ENCODE peak calls at places on chromosome 14, in four cellular contexts. One of them, this sample, is unnamed.

GRCh38 chr14:91149462-91149861 is 35.6 kb downstream of the DGLUCY start:
- DNase-seq in HepG2: peak; percentile 92
- DNase-seq in H9: no peak
- DNase-seq in astrocyte: peak; percentile 100
- DNase-seq in this sample: no peak

GRCh38 chr14:61512026-61512425 is 183.3 kb upstream of the HIF1A start:
- DNase-seq in HepG2: no peak
- DNase-seq in H9: no peak
- DNase-seq in astrocyte: no peak
- DNase-seq in this sample: no peak

GRCh38 chr14:96734076-96734622 is 63.0 kb upstream of the VRK1 start:
- DNase-seq in HepG2: no peak
- DNase-seq in H9: no peak
- DNase-seq in astrocyte: no peak
- DNase-seq in this sample: no peak

GRCh38 chr14:100100032-100100405 is 34.8 kb downstream of the EVL start:
- DNase-seq in HepG2: no peak
- DNase-seq in H9: no peak
- DNase-seq in astrocyte: no peak
- DNase-seq in this sample: no peak

GRCh38 chr14:78448483-78449094 is 278.4 kb downstream of the NRXN3 start:
- DNase-seq in HepG2: peak; percentile 15
- DNase-seq in H9: peak; percentile 77
- DNase-seq in astrocyte: no peak
- DNase-seq in this sample: peak; percentile 71

GRCh38 chr14:32510815-32511214 is 181.7 kb downstream of the AKAP6 start:
- DNase-seq in HepG2: no peak
- DNase-seq in H9: no peak
- DNase-seq in astrocyte: no peak
- DNase-seq in this sample: no peak

GRCh38 chr14:104264495-104265265 is 126.3 kb downstream of the KIF26A start:
- DNase-seq in HepG2: no peak
- DNase-seq in H9: peak; percentile 26
- DNase-seq in astrocyte: no peak
- DNase-seq in this sample: no peak

GRCh38 chr14:51333901-51334432 is 93.9 kb downstream of the TMX1 start:
- DNase-seq in HepG2: no peak
- DNase-seq in H9: no peak
- DNase-seq in astrocyte: peak; percentile 57
- DNase-seq in this sample: no peak

GRCh38 chr14:72128629-72129028 is 196.4 kb downstream of the RGS6 start:
- DNase-seq in HepG2: no peak
- DNase-seq in H9: no peak
- DNase-seq in astrocyte: no peak
- DNase-seq in this sample: no peak

GRCh38 chr14:55432628-55433027 is 7.8 kb downstream of the TBPL2 start:
- DNase-seq in HepG2: no peak
- DNase-seq in H9: no peak
- DNase-seq in astrocyte: no peak
- DNase-seq in this sample: no peak

GRCh38 chr14:67269338-67270060 is 28.3 kb downstream of the PALS1 start:
- DNase-seq in HepG2: no peak
- DNase-seq in H9: no peak
- DNase-seq in astrocyte: peak; percentile 80
- DNase-seq in this sample: peak; percentile 62

GRCh38 chr14:90649096-90649495 is 167.1 kb downstream of the TTC7B start:
- DNase-seq in HepG2: no peak
- DNase-seq in H9: no peak
- DNase-seq in astrocyte: peak; percentile 74
- DNase-seq in this sample: no peak

GRCh38 chr14:32509632-32510187 is 180.6 kb downstream of the AKAP6 start:
- DNase-seq in HepG2: peak; percentile 50
- DNase-seq in H9: no peak
- DNase-seq in astrocyte: peak; percentile 99
- DNase-seq in this sample: peak; percentile 9

GRCh38 chr14:77175843-77176242 is 5.8 kb upstream of the TMEM63C start:
- DNase-seq in HepG2: no peak
- DNase-seq in H9: no peak
- DNase-seq in astrocyte: no peak
- DNase-seq in this sample: no peak

GRCh38 chr14:80074905-80075304 is 136.4 kb downstream of the DIO2 start:
- DNase-seq in HepG2: no peak
- DNase-seq in H9: no peak
- DNase-seq in astrocyte: no peak
- DNase-seq in this sample: no peak

GRCh38 chr14:67162390-67162789 is 26.9 kb upstream of the GARIN2 start:
- DNase-seq in HepG2: no peak
- DNase-seq in H9: no peak
- DNase-seq in astrocyte: no peak
- DNase-seq in this sample: no peak

GRCh38 chr14:77186911-77187648 is 5.5 kb downstream of the TMEM63C start:
- DNase-seq in HepG2: no peak
- DNase-seq in H9: no peak
- DNase-seq in astrocyte: peak; percentile 90
- DNase-seq in this sample: peak; percentile 64

GRCh38 chr14:52313493-52313881 is 625 bp upstream of the PTGER2 start:
- DNase-seq in HepG2: no peak
- DNase-seq in H9: no peak
- DNase-seq in astrocyte: peak; percentile 24
- DNase-seq in this sample: no peak

GRCh38 chr14:85263916-85264315 is 266.0 kb upstream of the FLRT2 start:
- DNase-seq in HepG2: no peak
- DNase-seq in H9: no peak
- DNase-seq in astrocyte: no peak
- DNase-seq in this sample: no peak

GRCh38 chr14:99664636-99665273 is 19.3 kb upstream of the CYP46A1 start:
- DNase-seq in HepG2: peak; percentile 32
- DNase-seq in H9: no peak
- DNase-seq in astrocyte: no peak
- DNase-seq in this sample: no peak

GRCh38 chr14:103123634-103124500 is 606 bp downstream of the TNFAIP2 start:
- DNase-seq in HepG2: no peak
- DNase-seq in H9: peak; percentile 70
- DNase-seq in astrocyte: no peak
- DNase-seq in this sample: peak; percentile 61

GRCh38 chr14:49861581-49861922 is 9.0 kb upstream of the NEMF start:
- DNase-seq in HepG2: no peak
- DNase-seq in H9: peak; percentile 61
- DNase-seq in astrocyte: peak; percentile 76
- DNase-seq in this sample: peak; percentile 79

GRCh38 chr14:51507556-51508511 is 143.9 kb upstream of the FRMD6 start:
- DNase-seq in HepG2: no peak
- DNase-seq in H9: no peak
- DNase-seq in astrocyte: peak; percentile 52
- DNase-seq in this sample: peak; percentile 8

GRCh38 chr14:39272918-39273317 is 39.2 kb downstream of the MIA2 start:
- DNase-seq in HepG2: no peak
- DNase-seq in H9: no peak
- DNase-seq in astrocyte: no peak
- DNase-seq in this sample: no peak

GRCh38 chr14:104297313-104297704 is 158.9 kb downstream of the KIF26A start:
- DNase-seq in HepG2: no peak
- DNase-seq in H9: no peak
- DNase-seq in astrocyte: no peak
- DNase-seq in this sample: no peak

GRCh38 chr14:24179961-24180726 is 8.3 kb downstream of the REC8 start:
- DNase-seq in HepG2: no peak
- DNase-seq in H9: no peak
- DNase-seq in astrocyte: peak; percentile 88
- DNase-seq in this sample: no peak

GRCh38 chr14:92897922-92898599 is 24.9 kb upstream of the CHGA start:
- DNase-seq in HepG2: no peak
- DNase-seq in H9: no peak
- DNase-seq in astrocyte: no peak
- DNase-seq in this sample: no peak

GRCh38 chr14:75442642-75443041 is 14.8 kb downstream of the JDP2 start:
- DNase-seq in HepG2: no peak
- DNase-seq in H9: no peak
- DNase-seq in astrocyte: peak; percentile 38
- DNase-seq in this sample: no peak

GRCh38 chr14:51095854-51096823 is 1.2 kb upstream of the TRIM9 start:
- DNase-seq in HepG2: no peak
- DNase-seq in H9: peak; percentile 30
- DNase-seq in astrocyte: peak; percentile 46
- DNase-seq in this sample: peak; percentile 17

GRCh38 chr14:55125403-55125802 is 3.6 kb upstream of the LGALS3 start:
- DNase-seq in HepG2: no peak
- DNase-seq in H9: no peak
- DNase-seq in astrocyte: no peak
- DNase-seq in this sample: no peak

DNA sequence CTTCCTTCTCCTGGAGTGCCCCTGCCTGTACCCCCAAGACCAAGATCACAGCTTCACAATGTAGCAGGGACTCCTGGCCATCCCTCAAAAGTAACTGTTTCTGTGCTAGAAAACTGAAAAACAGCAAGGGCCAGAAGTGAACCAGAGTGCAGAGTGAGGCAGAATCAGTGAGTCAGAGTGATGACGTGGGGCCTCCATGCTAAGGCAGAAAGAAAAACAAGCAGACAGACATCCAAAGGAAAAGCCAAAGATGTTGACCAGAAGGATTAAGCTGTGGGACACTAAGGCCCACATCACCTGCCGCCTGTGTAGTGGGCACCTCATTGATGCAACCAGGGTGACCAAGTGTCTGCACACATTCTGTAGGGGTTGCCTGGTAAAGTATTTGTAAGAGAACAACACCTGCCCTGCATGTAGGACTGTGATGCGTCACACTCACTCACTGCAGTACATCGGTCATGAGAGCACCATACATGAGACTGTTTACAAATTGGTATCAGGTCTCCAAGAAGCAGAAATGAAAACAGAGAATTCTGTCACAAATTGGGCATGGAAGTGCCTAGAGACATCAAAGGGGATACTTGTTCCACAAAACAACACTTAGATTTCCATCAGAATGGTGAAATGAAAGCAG is 51.2 kb downstream of the ARMH4 start:
- DNase-seq in HepG2: no peak
- DNase-seq in H9: no peak
- DNase-seq in astrocyte: peak; percentile 75
- DNase-seq in this sample: no peak
- H2AFZ ChIP-seq in HepG2: no peak overlapping the region
- H2AFZ ChIP-seq in H9: no peak overlapping the region
- H2AFZ ChIP-seq in astrocyte: peak overlapping the region; percentile 13
- H2AFZ ChIP-seq in this sample: no peak overlapping the region

DNA sequence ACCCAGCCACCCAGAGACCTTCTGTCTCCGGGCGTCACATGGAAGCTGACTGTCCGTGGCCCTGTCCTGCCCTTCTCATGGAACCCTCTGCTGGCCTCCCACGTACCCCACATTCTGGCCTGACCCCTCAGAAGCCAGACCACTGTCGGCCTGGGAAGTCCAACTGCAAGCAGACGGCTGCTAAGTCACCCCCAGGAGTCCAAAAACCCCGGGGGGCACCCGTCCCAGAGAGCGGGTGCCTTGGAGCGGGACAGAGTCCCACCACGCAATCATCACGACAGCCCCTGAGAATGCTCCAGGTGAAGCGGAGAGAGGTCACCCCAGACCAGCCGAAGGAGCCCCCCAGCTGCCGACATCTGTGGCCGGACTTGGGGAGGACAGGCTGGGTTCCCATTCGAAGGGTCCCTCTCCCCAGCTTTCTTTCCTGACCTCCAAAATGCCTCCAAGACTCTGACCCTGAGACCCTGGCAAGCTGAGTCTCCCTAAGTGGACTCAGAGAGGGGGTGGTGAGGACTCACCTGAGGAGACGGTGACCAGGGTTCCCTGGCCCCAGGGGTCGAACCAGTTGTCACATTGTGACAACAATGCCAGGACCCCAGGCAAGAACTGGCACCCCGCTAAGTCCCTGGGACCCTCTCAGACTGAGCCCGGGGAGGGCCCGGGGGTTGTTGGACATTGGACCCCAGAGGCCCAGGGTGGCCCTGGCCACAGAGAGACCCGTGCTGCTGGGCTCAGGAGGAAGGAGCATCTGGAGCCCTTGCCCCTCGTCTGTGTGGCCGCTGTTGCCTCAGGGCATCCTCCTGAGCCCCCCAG is 337.1 kb downstream of the TMEM121 start:
- DNase-seq in HepG2: no peak
- DNase-seq in H9: peak; percentile 20
- DNase-seq in astrocyte: no peak
- DNase-seq in this sample: no peak
- H3K9me3 ChIP-seq in HepG2: no peaks in the 10 kb centered on the region
- H3K9me3 ChIP-seq in H9: peaks cover 78% of the 10 kb centered on the region
- H3K9me3 ChIP-seq in astrocyte: peaks cover 15% of the 10 kb centered on the region
- H3K9me3 ChIP-seq in this sample: no peaks in the 10 kb centered on the region

GRCh38 chr14:94771191-94771905 is 1.4 kb upstream of the GSC start:
- DNase-seq in HepG2: no peak
- DNase-seq in H9: no peak
- DNase-seq in astrocyte: no peak
- DNase-seq in this sample: peak; percentile 77
- H3K4me1 ChIP-seq in HepG2: peaks cover 14% of the 10 kb centered on the region
- H3K4me1 ChIP-seq in H9: no peaks in the 10 kb centered on the region
- H3K4me1 ChIP-seq in astrocyte: peaks cover 13% of the 10 kb centered on the region
- H3K4me1 ChIP-seq in this sample: peaks cover 84% of the 10 kb centered on the region

GRCh38 chr14:21308132-21308478 is 28.2 kb downstream of the RPGRIP1 start:
- DNase-seq in HepG2: peak; percentile 89
- DNase-seq in H9: no peak
- DNase-seq in astrocyte: no peak
- DNase-seq in this sample: no peak
- H2AFZ ChIP-seq in HepG2: peak overlapping the region; percentile 59
- H2AFZ ChIP-seq in H9: no peak overlapping the region
- H2AFZ ChIP-seq in astrocyte: no peak overlapping the region
- H2AFZ ChIP-seq in this sample: peak overlapping the region; percentile 96

GRCh38 chr14:105844810-105845724 is 318.7 kb downstream of the TMEM121 start:
- DNase-seq in HepG2: no peak
- DNase-seq in H9: peak; percentile 14
- DNase-seq in astrocyte: no peak
- DNase-seq in this sample: no peak

GRCh38 chr14:105841022-105842009 is 314.9 kb downstream of the TMEM121 start:
- DNase-seq in HepG2: no peak
- DNase-seq in H9: peak; percentile 5
- DNase-seq in astrocyte: no peak
- DNase-seq in this sample: no peak

GRCh38 chr14:105844047-105844630 is 317.8 kb downstream of the TMEM121 start:
- DNase-seq in HepG2: no peak
- DNase-seq in H9: peak; percentile 8
- DNase-seq in astrocyte: no peak
- DNase-seq in this sample: no peak

GRCh38 chr14:105842105-105842504 is 315.7 kb downstream of the TMEM121 start:
- DNase-seq in HepG2: no peak
- DNase-seq in H9: no peak
- DNase-seq in astrocyte: no peak
- DNase-seq in this sample: no peak

DNA sequence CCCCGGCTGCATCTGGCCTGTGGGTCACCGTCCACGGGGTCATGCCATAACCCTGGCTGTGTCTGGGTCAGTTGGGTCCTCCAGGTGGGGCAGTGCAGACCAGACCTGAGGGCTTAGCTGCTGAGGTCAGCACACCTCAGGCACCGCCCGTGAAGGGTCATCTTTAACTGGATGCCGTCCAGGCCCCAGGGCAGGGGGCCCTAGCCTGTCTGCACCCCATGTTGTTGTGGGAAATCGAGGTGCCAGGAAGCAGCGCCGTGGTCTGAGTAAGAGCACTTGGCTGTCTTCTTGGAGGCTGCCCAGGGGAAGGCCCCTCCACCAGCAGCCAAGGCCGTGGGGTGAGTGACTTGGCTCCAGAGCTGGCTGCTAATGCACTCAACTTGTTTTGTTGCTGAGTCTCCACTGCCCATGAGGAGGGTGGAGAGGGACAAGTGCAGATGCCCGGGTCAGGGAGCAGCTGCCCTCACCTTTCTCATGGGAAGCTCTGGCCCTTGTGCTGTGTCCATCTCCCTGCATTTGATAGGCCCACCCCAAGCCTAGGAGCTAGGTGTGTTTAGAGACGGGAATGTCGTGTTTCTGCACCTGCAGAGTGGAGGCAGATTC is 317.2 kb downstream of the TMEM121 start:
- DNase-seq in HepG2: no peak
- DNase-seq in H9: peak; percentile 6
- DNase-seq in astrocyte: no peak
- DNase-seq in this sample: no peak
- H3K9me3 ChIP-seq in HepG2: no peaks in the 10 kb centered on the region
- H3K9me3 ChIP-seq in H9: peaks cover 96% of the 10 kb centered on the region
- H3K9me3 ChIP-seq in astrocyte: peaks cover 19% of the 10 kb centered on the region
- H3K9me3 ChIP-seq in this sample: peaks cover 6% of the 10 kb centered on the region

This sample was measured in neural progenitor cell.